ENCODE peak calls at places on chromosomes 16 and 17, in six cellular contexts. Z is HCT116, J is OCI-LY7, R is GM23338, K is neural progenitor cell, O is hepatocyte. N is an unnamed sample.

GRCh38 chr16:27269300-27270150 is 953 bp upstream of the NSMCE1 start:
- DNase-seq in Z (no peak), J (no peak), R (no peak), K (no peak), O (no peak), N (no peak)

GRCh38 chr16:88809068-88809675 is 2.6 kb downstream of the APRT start:
- DNase-seq in Z (no peak), J (no peak), R (no peak), K (no peak), O (no peak), N (peak; percentile 29)

GRCh38 chr16:2512920-2513404 is 790 bp upstream of the ATP6V0C start:
- DNase-seq in Z (no peak), J (peak; percentile 65), R (peak; percentile 76), K (peak; percentile 67), O (no peak), N (no peak)

GRCh38 chr16:73405851-73406250 is 357.9 kb upstream of the ZFHX3 start:
- DNase-seq in Z (no peak), J (no peak), R (no peak), K (no peak), O (peak; percentile 30), N (no peak)

GRCh38 chr16:24863582-24864437 is 18.0 kb downstream of the SLC5A11 start:
- DNase-seq in Z (no peak), J (no peak), R (no peak), K (no peak), O (no peak), N (no peak)

GRCh38 chr17:3972281-3972731 is 8.1 kb upstream of the ATP2A3 start:
- DNase-seq in Z (no peak), J (no peak), R (no peak), K (no peak), O (no peak), N (no peak)

GRCh38 chr16:20114356-20114755 is 40.7 kb upstream of the GPR139 start:
- DNase-seq in Z (peak; percentile 53), J (no peak), R (no peak), K (no peak), O (no peak), N (peak; percentile 82)

GRCh38 chr17:49361129-49361901 is 735 bp downstream of the ZNF652 start:
- DNase-seq in Z (no peak), J (peak; percentile 86), R (peak; percentile 59), K (no peak), O (peak; percentile 43), N (peak; percentile 77)

GRCh38 chr17:16924701-16925440 is 47.0 kb downstream of the TNFRSF13B start:
- DNase-seq in Z (no peak), J (no peak), R (no peak), K (no peak), O (no peak), N (no peak)

GRCh38 chr16:83802135-83802534 is 5.6 kb upstream of the HSBP1 start:
- DNase-seq in Z (no peak), J (no peak), R (peak; percentile 80), K (no peak), O (peak; percentile 26), N (peak; percentile 93)

GRCh38 chr17:72481572-72481971 is 360.8 kb downstream of the SOX9 start:
- DNase-seq in Z (no peak), J (no peak), R (no peak), K (no peak), O (no peak), N (no peak)
- H3K27ac ChIP-seq in Z (no peak overlapping the region), J (no peak overlapping the region), R (no peak overlapping the region), K (no peak overlapping the region), O (no peak overlapping the region), N (no peak overlapping the region)

GRCh38 chr17:41480581-41480980 is 370 bp downstream of the KRT35 start:
- DNase-seq in Z (no peak), J (no peak), R (no peak), K (no peak), O (no peak), N (no peak)
- TF ChIP-seq EZH2phosphoT487 in Z (no peak), J (no peak), R (no peak), K (no peak), O (no peak), N (no peak)

GRCh38 chr16:87235810-87236515 is 81.2 kb downstream of the C16orf95 start:
- DNase-seq in Z (no peak), J (peak; percentile 22), R (peak; percentile 45), K (peak; percentile 26), O (no peak), N (no peak)
- H3K4me3 ChIP-seq in Z (no peak overlapping the region), J (no peak overlapping the region), R (no peak overlapping the region), K (no peak overlapping the region), O (no peak overlapping the region), N (no peak overlapping the region)

GRCh38 chr16:13351651-13352217 is 450.3 kb downstream of the SHISA9 start:
- DNase-seq in Z (no peak), J (no peak), R (peak; percentile 9), K (no peak), O (no peak), N (no peak)
- H3K27ac ChIP-seq in Z (no peak overlapping the region), J (no peak overlapping the region), R (peak overlapping the region; percentile 96), K (no peak overlapping the region), O (no peak overlapping the region), N (no peak overlapping the region)

N was measured in PC-3.